ENCODE peak calls at places on chromosomes 4 and X, in six cellular contexts. One of them, this sample, is unnamed.

GRCh38 chr4:130183096-130183495 is 1087.1 kb downstream of the C4orf33 start:
- DNase-seq in heart right ventricle: no peak
- DNase-seq in fibroblast of lung: peak
- DNase-seq in brain microvascular endothelial cell: no peak
- DNase-seq in dorsolateral prefrontal cortex: no peak
- DNase-seq in cardiac muscle cell: no peak
- DNase-seq in this sample: no peak

GRCh38 chrX:151419748-151420147 is 22.7 kb downstream of the VMA21 start:
- DNase-seq in heart right ventricle: no peak
- DNase-seq in fibroblast of lung: peak
- DNase-seq in brain microvascular endothelial cell: no peak
- DNase-seq in dorsolateral prefrontal cortex: no peak
- DNase-seq in cardiac muscle cell: no peak
- DNase-seq in this sample: no peak

GRCh38 chr4:40908702-40909362 is 159.1 kb downstream of the NSUN7 start:
- DNase-seq in heart right ventricle: peak
- DNase-seq in fibroblast of lung: peak
- DNase-seq in brain microvascular endothelial cell: peak
- DNase-seq in dorsolateral prefrontal cortex: peak
- DNase-seq in cardiac muscle cell: peak
- DNase-seq in this sample: no peak

GRCh38 chr4:181007751-181008150 is 1235.5 kb upstream of the TENM3 start:
- DNase-seq in heart right ventricle: no peak
- DNase-seq in fibroblast of lung: peak
- DNase-seq in brain microvascular endothelial cell: peak
- DNase-seq in dorsolateral prefrontal cortex: no peak
- DNase-seq in cardiac muscle cell: no peak
- DNase-seq in this sample: no peak

GRCh38 chr4:26088433-26088928 is 174.5 kb downstream of the SMIM20 start:
- DNase-seq in heart right ventricle: no peak
- DNase-seq in fibroblast of lung: peak
- DNase-seq in brain microvascular endothelial cell: peak
- DNase-seq in dorsolateral prefrontal cortex: no peak
- DNase-seq in cardiac muscle cell: no peak
- DNase-seq in this sample: peak

GRCh38 chr4:6618386-6619115 is 21.9 kb upstream of the MRFAP1 start:
- DNase-seq in heart right ventricle: no peak
- DNase-seq in fibroblast of lung: no peak
- DNase-seq in brain microvascular endothelial cell: no peak
- DNase-seq in dorsolateral prefrontal cortex: no peak
- DNase-seq in cardiac muscle cell: no peak
- DNase-seq in this sample: no peak

GRCh38 chr4:80082693-80083092 is 9.7 kb upstream of the ANTXR2 start:
- DNase-seq in heart right ventricle: no peak
- DNase-seq in fibroblast of lung: no peak
- DNase-seq in brain microvascular endothelial cell: no peak
- DNase-seq in dorsolateral prefrontal cortex: no peak
- DNase-seq in cardiac muscle cell: no peak
- DNase-seq in this sample: no peak

GRCh38 chrX:3094261-3094660 is 53.0 kb downstream of the ARSF start:
- DNase-seq in heart right ventricle: no peak
- DNase-seq in fibroblast of lung: peak
- DNase-seq in brain microvascular endothelial cell: peak
- DNase-seq in dorsolateral prefrontal cortex: no peak
- DNase-seq in cardiac muscle cell: no peak
- DNase-seq in this sample: no peak

GRCh38 chr4:169115897-169116254 is 105.8 kb upstream of the CBR4 start:
- DNase-seq in heart right ventricle: no peak
- DNase-seq in fibroblast of lung: peak
- DNase-seq in brain microvascular endothelial cell: peak
- DNase-seq in dorsolateral prefrontal cortex: no peak
- DNase-seq in cardiac muscle cell: peak
- DNase-seq in this sample: peak

GRCh38 chr4:164383187-164384181 is 370.4 kb upstream of the SMIM31 start:
- DNase-seq in heart right ventricle: peak
- DNase-seq in fibroblast of lung: peak
- DNase-seq in brain microvascular endothelial cell: peak
- DNase-seq in dorsolateral prefrontal cortex: peak
- DNase-seq in cardiac muscle cell: peak
- DNase-seq in this sample: no peak

GRCh38 chr4:40502220-40502619 is 127.4 kb downstream of the RBM47 start:
- DNase-seq in heart right ventricle: no peak
- DNase-seq in fibroblast of lung: no peak
- DNase-seq in brain microvascular endothelial cell: no peak
- DNase-seq in dorsolateral prefrontal cortex: no peak
- DNase-seq in cardiac muscle cell: no peak
- DNase-seq in this sample: no peak

GRCh38 chrX:40550069-40550468 is 30.7 kb upstream of the ATP6AP2 start:
- DNase-seq in heart right ventricle: no peak
- DNase-seq in fibroblast of lung: no peak
- DNase-seq in brain microvascular endothelial cell: no peak
- DNase-seq in dorsolateral prefrontal cortex: no peak
- DNase-seq in cardiac muscle cell: no peak
- DNase-seq in this sample: no peak

GRCh38 chr4:175421506-175421905 is 390.6 kb downstream of the GPM6A start:
- DNase-seq in heart right ventricle: no peak
- DNase-seq in fibroblast of lung: peak
- DNase-seq in brain microvascular endothelial cell: peak
- DNase-seq in dorsolateral prefrontal cortex: no peak
- DNase-seq in cardiac muscle cell: no peak
- DNase-seq in this sample: no peak

GRCh38 chrX:104318330-104319009 is 63.7 kb upstream of the ESX1 start:
- DNase-seq in heart right ventricle: no peak
- DNase-seq in fibroblast of lung: peak
- DNase-seq in brain microvascular endothelial cell: peak
- DNase-seq in dorsolateral prefrontal cortex: no peak
- DNase-seq in cardiac muscle cell: no peak
- DNase-seq in this sample: no peak

GRCh38 chrX:149567621-149568417 is 18.1 kb upstream of the HSFX3 start:
- DNase-seq in heart right ventricle: no peak
- DNase-seq in fibroblast of lung: no peak
- DNase-seq in brain microvascular endothelial cell: no peak
- DNase-seq in dorsolateral prefrontal cortex: no peak
- DNase-seq in cardiac muscle cell: no peak
- DNase-seq in this sample: no peak

GRCh38 chr4:2048831-2049230 is 10.3 kb upstream of the NAT8L start:
- DNase-seq in heart right ventricle: no peak
- DNase-seq in fibroblast of lung: no peak
- DNase-seq in brain microvascular endothelial cell: no peak
- DNase-seq in dorsolateral prefrontal cortex: peak
- DNase-seq in cardiac muscle cell: no peak
- DNase-seq in this sample: no peak

GRCh38 chr4:77586953-77587383 is 18.7 kb upstream of the CXCL13 start:
- DNase-seq in heart right ventricle: no peak
- DNase-seq in fibroblast of lung: peak
- DNase-seq in brain microvascular endothelial cell: no peak
- DNase-seq in dorsolateral prefrontal cortex: no peak
- DNase-seq in cardiac muscle cell: no peak
- DNase-seq in this sample: no peak

GRCh38 chrX:151019837-151020236 is 36.7 kb downstream of the HMGB3 start:
- DNase-seq in heart right ventricle: no peak
- DNase-seq in fibroblast of lung: peak
- DNase-seq in brain microvascular endothelial cell: peak
- DNase-seq in dorsolateral prefrontal cortex: no peak
- DNase-seq in cardiac muscle cell: no peak
- DNase-seq in this sample: peak

GRCh38 chrX:15114865-15115566 is 154.9 kb downstream of the ASB9 start:
- DNase-seq in heart right ventricle: no peak
- DNase-seq in fibroblast of lung: no peak
- DNase-seq in brain microvascular endothelial cell: no peak
- DNase-seq in dorsolateral prefrontal cortex: no peak
- DNase-seq in cardiac muscle cell: no peak
- DNase-seq in this sample: no peak

GRCh38 chr4:123786955-123787354 is 390.4 kb downstream of the SPRY1 start:
- DNase-seq in heart right ventricle: peak
- DNase-seq in fibroblast of lung: peak
- DNase-seq in brain microvascular endothelial cell: peak
- DNase-seq in dorsolateral prefrontal cortex: no peak
- DNase-seq in cardiac muscle cell: no peak
- DNase-seq in this sample: no peak

GRCh38 chr4:184583738-184584502 is 65.3 kb downstream of the CASP3 start:
- DNase-seq in heart right ventricle: no peak
- DNase-seq in fibroblast of lung: no peak
- DNase-seq in brain microvascular endothelial cell: no peak
- DNase-seq in dorsolateral prefrontal cortex: no peak
- DNase-seq in cardiac muscle cell: no peak
- DNase-seq in this sample: no peak

GRCh38 chr4:119721878-119722277 is 93.3 kb upstream of the PDE5A start:
- DNase-seq in heart right ventricle: no peak
- DNase-seq in fibroblast of lung: peak
- DNase-seq in brain microvascular endothelial cell: no peak
- DNase-seq in dorsolateral prefrontal cortex: no peak
- DNase-seq in cardiac muscle cell: no peak
- DNase-seq in this sample: no peak

GRCh38 chr4:1211371-1211770 is 37.6 kb downstream of the CTBP1 start:
- DNase-seq in heart right ventricle: no peak
- DNase-seq in fibroblast of lung: no peak
- DNase-seq in brain microvascular endothelial cell: no peak
- DNase-seq in dorsolateral prefrontal cortex: no peak
- DNase-seq in cardiac muscle cell: no peak
- DNase-seq in this sample: no peak

GRCh38 chr4:108155373-108155772 is 13.4 kb downstream of the LEF1 start:
- DNase-seq in heart right ventricle: no peak
- DNase-seq in fibroblast of lung: peak
- DNase-seq in brain microvascular endothelial cell: no peak
- DNase-seq in dorsolateral prefrontal cortex: no peak
- DNase-seq in cardiac muscle cell: peak
- DNase-seq in this sample: no peak

GRCh38 chr4:15006416-15007024 is 4.2 kb downstream of the CPEB2 start:
- DNase-seq in heart right ventricle: no peak
- DNase-seq in fibroblast of lung: peak
- DNase-seq in brain microvascular endothelial cell: no peak
- DNase-seq in dorsolateral prefrontal cortex: no peak
- DNase-seq in cardiac muscle cell: no peak
- DNase-seq in this sample: no peak

GRCh38 chr4:77960367-77960766 is 96.8 kb upstream of the FRAS1 start:
- DNase-seq in heart right ventricle: no peak
- DNase-seq in fibroblast of lung: no peak
- DNase-seq in brain microvascular endothelial cell: no peak
- DNase-seq in dorsolateral prefrontal cortex: no peak
- DNase-seq in cardiac muscle cell: no peak
- DNase-seq in this sample: no peak

GRCh38 chr4:122604146-122604545 is 16.7 kb downstream of the IL21 start:
- DNase-seq in heart right ventricle: no peak
- DNase-seq in fibroblast of lung: no peak
- DNase-seq in brain microvascular endothelial cell: no peak
- DNase-seq in dorsolateral prefrontal cortex: no peak
- DNase-seq in cardiac muscle cell: no peak
- DNase-seq in this sample: no peak

DNA sequence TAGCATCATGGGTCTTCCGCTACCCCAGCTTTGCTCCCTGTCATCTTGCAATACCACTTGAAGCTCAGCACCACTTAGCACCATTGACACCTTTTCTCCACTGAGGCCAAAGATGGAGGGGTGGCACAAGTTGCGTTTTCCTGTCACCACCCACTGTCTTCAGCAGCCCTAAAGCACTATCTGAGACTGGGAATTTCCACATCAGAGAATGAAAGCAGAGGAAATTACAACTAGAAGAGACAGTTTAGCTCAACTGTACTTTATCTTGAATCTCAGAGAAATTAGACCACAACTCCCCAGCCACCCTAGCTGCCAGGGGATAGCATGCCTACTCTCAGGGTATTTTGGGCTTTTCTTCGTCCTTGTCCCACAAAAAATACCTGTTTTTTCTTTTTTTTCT is 111.0 kb downstream of the DDIT4L start:
- DNase-seq in heart right ventricle: no peak
- DNase-seq in fibroblast of lung: no peak
- DNase-seq in brain microvascular endothelial cell: no peak
- DNase-seq in dorsolateral prefrontal cortex: no peak
- DNase-seq in cardiac muscle cell: no peak
- DNase-seq in this sample: no peak
- H3K4me3 ChIP-seq in heart right ventricle: no peak
- H3K4me3 ChIP-seq in fibroblast of lung: no peak
- H3K4me3 ChIP-seq in brain microvascular endothelial cell: no peak
- H3K4me3 ChIP-seq in dorsolateral prefrontal cortex: no peak
- H3K4me3 ChIP-seq in cardiac muscle cell: no peak
- H3K4me3 ChIP-seq in this sample: no peak

GRCh38 chrX:133698298-133698697 is 283.0 kb upstream of the GPC4 start:
- DNase-seq in heart right ventricle: no peak
- DNase-seq in fibroblast of lung: peak
- DNase-seq in brain microvascular endothelial cell: peak
- DNase-seq in dorsolateral prefrontal cortex: no peak
- DNase-seq in cardiac muscle cell: peak
- DNase-seq in this sample: no peak
- TF ChIP-seq CTCF in heart right ventricle: no peak
- TF ChIP-seq CTCF in fibroblast of lung: no peak
- TF ChIP-seq CTCF in brain microvascular endothelial cell: peak
- TF ChIP-seq CTCF in dorsolateral prefrontal cortex: no peak
- TF ChIP-seq CTCF in cardiac muscle cell: peak
- TF ChIP-seq CTCF in this sample: peak

GRCh38 chr4:187603093-187603395 is 392.5 kb upstream of the ZFP42 start:
- DNase-seq in heart right ventricle: no peak
- DNase-seq in fibroblast of lung: peak
- DNase-seq in brain microvascular endothelial cell: peak
- DNase-seq in dorsolateral prefrontal cortex: no peak
- DNase-seq in cardiac muscle cell: no peak
- DNase-seq in this sample: peak
- H3K4me3 ChIP-seq in heart right ventricle: no peak
- H3K4me3 ChIP-seq in fibroblast of lung: no peak
- H3K4me3 ChIP-seq in brain microvascular endothelial cell: no peak
- H3K4me3 ChIP-seq in dorsolateral prefrontal cortex: no peak
- H3K4me3 ChIP-seq in cardiac muscle cell: no peak
- H3K4me3 ChIP-seq in this sample: no peak

DNA sequence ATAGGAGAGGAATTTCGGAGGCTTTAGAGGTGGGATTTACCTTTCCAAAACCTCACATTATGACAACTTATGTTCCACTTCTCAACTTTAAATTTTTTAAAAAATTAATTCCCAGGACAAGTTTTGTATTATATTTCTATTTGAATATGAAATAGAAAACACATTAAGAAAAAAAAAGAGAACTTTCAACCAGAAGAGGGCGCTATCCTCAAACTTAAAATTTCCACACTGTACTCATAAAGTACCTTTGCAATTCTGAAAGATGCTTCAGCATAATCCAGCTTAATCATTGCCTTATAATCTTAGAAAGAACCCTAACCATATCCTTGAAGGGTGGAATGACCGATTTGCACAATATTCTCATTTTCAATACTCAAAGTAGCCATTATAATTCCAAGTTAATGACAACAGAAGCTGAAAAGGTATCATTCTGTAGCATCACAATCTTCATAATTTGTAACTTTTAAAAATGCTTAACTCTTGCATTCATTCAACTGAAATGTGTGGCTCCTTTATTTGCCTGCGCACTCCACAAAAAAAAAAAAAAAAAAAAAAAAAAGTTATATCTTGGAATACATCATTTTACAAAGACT is 158.0 kb downstream of the KCNIP4 start:
- DNase-seq in heart right ventricle: no peak
- DNase-seq in fibroblast of lung: peak
- DNase-seq in brain microvascular endothelial cell: no peak
- DNase-seq in dorsolateral prefrontal cortex: no peak
- DNase-seq in cardiac muscle cell: peak
- DNase-seq in this sample: no peak
- TF ChIP-seq CTCF in heart right ventricle: peak
- TF ChIP-seq CTCF in fibroblast of lung: peak
- TF ChIP-seq CTCF in brain microvascular endothelial cell: peak
- TF ChIP-seq CTCF in dorsolateral prefrontal cortex: peak
- TF ChIP-seq CTCF in cardiac muscle cell: peak
- TF ChIP-seq CTCF in this sample: peak